ENCODE peak calls at places on chromosome 21, in seven cellular contexts. One of them, this sample, is unnamed.
A peak's percentile ranks its signal among the peaks of the same experiment; 100 is the strongest.

GRCh38 chr21:41726970-41727783 is 39.7 kb downstream of the RIPK4 start:
- DNase-seq in WTC11: no peak
- DNase-seq in GM10248: no peak
- DNase-seq in activated T-helper 1 cell treated with anti-CD3 and anti-CD28 coated beads, Interleukin-12 subunit alpha, Interleukin-12 subunit beta, Interleukin-2, Interleukin-4 antibody, amounts not matched to agents 30 ng/mL and 10 ng/mL and 1 ng/mL, durations not matched to agents 14 hours and 24 hours and 36 hours: no peak
- DNase-seq in naive thymus-derived CD4-positive, alpha-beta T cell: no peak
- DNase-seq in left cardiac atrium: peak; percentile 80
- DNase-seq in retina: no peak
- DNase-seq in this sample: peak; percentile 83

GRCh38 chr21:15943009-15943666 is 213.4 kb downstream of the USP25 start:
- DNase-seq in WTC11: no peak
- DNase-seq in GM10248: no peak
- DNase-seq in activated T-helper 1 cell treated with anti-CD3 and anti-CD28 coated beads, Interleukin-12 subunit alpha, Interleukin-12 subunit beta, Interleukin-2, Interleukin-4 antibody, amounts not matched to agents 30 ng/mL and 10 ng/mL and 1 ng/mL, durations not matched to agents 14 hours and 24 hours and 36 hours: no peak
- DNase-seq in naive thymus-derived CD4-positive, alpha-beta T cell: no peak
- DNase-seq in left cardiac atrium: no peak
- DNase-seq in retina: no peak
- DNase-seq in this sample: no peak

GRCh38 chr21:23401278-23401677 is 2206.0 kb downstream of the MRPL39 start:
- DNase-seq in WTC11: no peak
- DNase-seq in GM10248: no peak
- DNase-seq in activated T-helper 1 cell treated with anti-CD3 and anti-CD28 coated beads, Interleukin-12 subunit alpha, Interleukin-12 subunit beta, Interleukin-2, Interleukin-4 antibody, amounts not matched to agents 30 ng/mL and 10 ng/mL and 1 ng/mL, durations not matched to agents 14 hours and 24 hours and 36 hours: no peak
- DNase-seq in naive thymus-derived CD4-positive, alpha-beta T cell: no peak
- DNase-seq in left cardiac atrium: no peak
- DNase-seq in retina: no peak
- DNase-seq in this sample: no peak

GRCh38 chr21:27329255-27329851 is 362.5 kb upstream of the ADAMTS5 start:
- DNase-seq in WTC11: no peak
- DNase-seq in GM10248: no peak
- DNase-seq in activated T-helper 1 cell treated with anti-CD3 and anti-CD28 coated beads, Interleukin-12 subunit alpha, Interleukin-12 subunit beta, Interleukin-2, Interleukin-4 antibody, amounts not matched to agents 30 ng/mL and 10 ng/mL and 1 ng/mL, durations not matched to agents 14 hours and 24 hours and 36 hours: no peak
- DNase-seq in naive thymus-derived CD4-positive, alpha-beta T cell: no peak
- DNase-seq in left cardiac atrium: no peak
- DNase-seq in retina: no peak
- DNase-seq in this sample: no peak

GRCh38 chr21:46184625-46185555 is 631 bp upstream of the SPATC1L start:
- DNase-seq in WTC11: peak; percentile 89
- DNase-seq in GM10248: peak; percentile 75
- DNase-seq in activated T-helper 1 cell treated with anti-CD3 and anti-CD28 coated beads, Interleukin-12 subunit alpha, Interleukin-12 subunit beta, Interleukin-2, Interleukin-4 antibody, amounts not matched to agents 30 ng/mL and 10 ng/mL and 1 ng/mL, durations not matched to agents 14 hours and 24 hours and 36 hours: peak; percentile 72
- DNase-seq in naive thymus-derived CD4-positive, alpha-beta T cell: peak; percentile 48
- DNase-seq in left cardiac atrium: peak; percentile 91
- DNase-seq in retina: peak; percentile 91
- DNase-seq in this sample: peak; percentile 95

GRCh38 chr21:36419996-36420395 is 34.8 kb downstream of the CHAF1B start:
- DNase-seq in WTC11: peak; percentile 84
- DNase-seq in GM10248: peak; percentile 86
- DNase-seq in activated T-helper 1 cell treated with anti-CD3 and anti-CD28 coated beads, Interleukin-12 subunit alpha, Interleukin-12 subunit beta, Interleukin-2, Interleukin-4 antibody, amounts not matched to agents 30 ng/mL and 10 ng/mL and 1 ng/mL, durations not matched to agents 14 hours and 24 hours and 36 hours: peak; percentile 13
- DNase-seq in naive thymus-derived CD4-positive, alpha-beta T cell: peak; percentile 28
- DNase-seq in left cardiac atrium: peak; percentile 90
- DNase-seq in retina: peak; percentile 63
- DNase-seq in this sample: peak; percentile 83

GRCh38 chr21:29448766-29449165 is 150.0 kb downstream of the BACH1 start:
- DNase-seq in WTC11: no peak
- DNase-seq in GM10248: no peak
- DNase-seq in activated T-helper 1 cell treated with anti-CD3 and anti-CD28 coated beads, Interleukin-12 subunit alpha, Interleukin-12 subunit beta, Interleukin-2, Interleukin-4 antibody, amounts not matched to agents 30 ng/mL and 10 ng/mL and 1 ng/mL, durations not matched to agents 14 hours and 24 hours and 36 hours: no peak
- DNase-seq in naive thymus-derived CD4-positive, alpha-beta T cell: no peak
- DNase-seq in left cardiac atrium: no peak
- DNase-seq in retina: no peak
- DNase-seq in this sample: no peak

GRCh38 chr21:15241997-15242767 is 177.4 kb upstream of the NRIP1 start:
- DNase-seq in WTC11: peak; percentile 21
- DNase-seq in GM10248: no peak
- DNase-seq in activated T-helper 1 cell treated with anti-CD3 and anti-CD28 coated beads, Interleukin-12 subunit alpha, Interleukin-12 subunit beta, Interleukin-2, Interleukin-4 antibody, amounts not matched to agents 30 ng/mL and 10 ng/mL and 1 ng/mL, durations not matched to agents 14 hours and 24 hours and 36 hours: no peak
- DNase-seq in naive thymus-derived CD4-positive, alpha-beta T cell: no peak
- DNase-seq in left cardiac atrium: no peak
- DNase-seq in retina: no peak
- DNase-seq in this sample: no peak

GRCh38 chr21:44711327-44712202 is at the start of gene TSPEAR:
- DNase-seq in WTC11: no peak
- DNase-seq in GM10248: no peak
- DNase-seq in activated T-helper 1 cell treated with anti-CD3 and anti-CD28 coated beads, Interleukin-12 subunit alpha, Interleukin-12 subunit beta, Interleukin-2, Interleukin-4 antibody, amounts not matched to agents 30 ng/mL and 10 ng/mL and 1 ng/mL, durations not matched to agents 14 hours and 24 hours and 36 hours: no peak
- DNase-seq in naive thymus-derived CD4-positive, alpha-beta T cell: no peak
- DNase-seq in left cardiac atrium: no peak
- DNase-seq in retina: no peak
- DNase-seq in this sample: peak; percentile 53